ENCODE peak calls at places on chromosomes 12 and 14, in eight cellular contexts. I is Right ventricle myocardium superior; A is memory B cell; K is lung; N is gastroesophageal sphincter; H is activated CD4-positive, CD25-positive, alpha-beta regulatory T cell treated with anti-CD3 and anti-CD28 coated beads, Interleukin-2, amount 50 U/mL, for 24 hours; S is activated naive CD8-positive, alpha-beta T cell treated with anti-CD3 and anti-CD28 coated beads, Interleukin-2, amount 10 ng/mL, durations not matched to agents 7 days and 5 days; C is sciatic nerve. P is an unnamed sample.

GRCh38 chr12:96570579-96570978 is 81.2 kb downstream of the CFAP54 start:
- ATAC-seq in I (no peak), A (no peak), K (no peak), N (no peak), H (peak), S (no peak), C (no peak), P (no peak)

GRCh38 chr14:50773632-50774541 is 57.1 kb downstream of the NIN start:
- ATAC-seq in I (no peak), A (peak), K (no peak), N (no peak), H (no peak), S (no peak), C (peak), P (peak)

GRCh38 chr14:73713206-73713803 is 879 bp downstream of the PNMA1 start:
- ATAC-seq in I (no peak), A (no peak), K (no peak), N (peak), H (no peak), S (peak), C (peak), P (peak)

GRCh38 chr12:68568878-68569569 is 41.7 kb upstream of the RAP1B start:
- ATAC-seq in I (no peak), A (no peak), K (peak), N (no peak), H (no peak), S (no peak), C (no peak), P (no peak)

GRCh38 chr14:51006781-51007211 is 62.5 kb upstream of the PYGL start:
- ATAC-seq in I (peak), A (no peak), K (peak), N (peak), H (no peak), S (no peak), C (peak), P (peak)

GRCh38 chr14:28773917-28774691 is 7.5 kb downstream of the FOXG1 start:
- ATAC-seq in I (no peak), A (no peak), K (no peak), N (no peak), H (no peak), S (no peak), C (no peak), P (peak)

GRCh38 chr12:1277905-1278304 is 286.9 kb downstream of the ERC1 start:
- ATAC-seq in I (no peak), A (peak), K (no peak), N (no peak), H (peak), S (peak), C (no peak), P (no peak)

GRCh38 chr12:104870797-104871196 is 87.3 kb downstream of the SLC41A2 start:
- ATAC-seq in I (no peak), A (no peak), K (no peak), N (no peak), H (no peak), S (no peak), C (no peak), P (no peak)

GRCh38 chr14:89067293-89067972 is 243.0 kb downstream of the TTC8 start:
- ATAC-seq in I (no peak), A (no peak), K (no peak), N (no peak), H (peak), S (peak), C (no peak), P (no peak)

GRCh38 chr12:12008931-12009611 is 61.7 kb upstream of the BCL2L14 start:
- ATAC-seq in I (no peak), A (no peak), K (peak), N (no peak), H (peak), S (peak), C (no peak), P (peak)

GRCh38 chr12:92585106-92585775 is 117.5 kb upstream of the PLEKHG7 start:
- ATAC-seq in I (no peak), A (no peak), K (no peak), N (no peak), H (no peak), S (no peak), C (no peak), P (no peak)

GRCh38 chr12:120925740-120926563 is 21.8 kb upstream of the SPPL3 start:
- ATAC-seq in I (no peak), A (no peak), K (no peak), N (no peak), H (no peak), S (no peak), C (no peak), P (no peak)

GRCh38 chr14:43877351-43877900 is 629.7 kb downstream of the FSCB start:
- ATAC-seq in I (no peak), A (no peak), K (no peak), N (no peak), H (no peak), S (no peak), C (no peak), P (no peak)

GRCh38 chr12:69821441-69822204 is 3.4 kb upstream of the MYRFL start:
- ATAC-seq in I (peak), A (no peak), K (no peak), N (no peak), H (no peak), S (no peak), C (peak), P (peak)

GRCh38 chr14:89264196-89264800 is 152.7 kb downstream of the FOXN3 start:
- ATAC-seq in I (no peak), A (peak), K (no peak), N (no peak), H (peak), S (no peak), C (no peak), P (no peak)

GRCh38 chr14:71231521-71232393 is 324.5 kb downstream of the PCNX1 start:
- ATAC-seq in I (no peak), A (peak), K (no peak), N (no peak), H (no peak), S (peak), C (peak), P (peak)

GRCh38 chr12:57401165-57401564 is 29.7 kb downstream of the R3HDM2 start:
- ATAC-seq in I (peak), A (no peak), K (no peak), N (no peak), H (no peak), S (no peak), C (no peak), P (no peak)

GRCh38 chr12:87827638-87828264 is 201.4 kb downstream of the C12orf50 start:
- ATAC-seq in I (no peak), A (no peak), K (peak), N (no peak), H (no peak), S (no peak), C (no peak), P (peak)

GRCh38 chr14:72788255-72788654 is 105.6 kb downstream of the DPF3 start:
- ATAC-seq in I (no peak), A (peak), K (no peak), N (no peak), H (no peak), S (no peak), C (no peak), P (no peak)

GRCh38 chr12:63151898-63152700 is 1.1 kb upstream of the AVPR1A start:
- ATAC-seq in I (peak), A (no peak), K (peak), N (peak), H (no peak), S (no peak), C (peak), P (peak)

GRCh38 chr14:64816221-64816783 is 63.4 kb downstream of the SPTB start:
- ATAC-seq in I (peak), A (no peak), K (no peak), N (no peak), H (no peak), S (no peak), C (no peak), P (no peak)

GRCh38 chr14:69083181-69083580 is 69.7 kb downstream of the DCAF5 start:
- ATAC-seq in I (no peak), A (no peak), K (no peak), N (no peak), H (no peak), S (no peak), C (no peak), P (no peak)

GRCh38 chr14:100428727-100429126 is 105.6 kb downstream of the SLC25A47 start:
- ATAC-seq in I (no peak), A (no peak), K (no peak), N (no peak), H (no peak), S (no peak), C (no peak), P (peak)

GRCh38 chr12:48050174-48050573 is 45.9 kb upstream of the COL2A1 start:
- ATAC-seq in I (no peak), A (no peak), K (no peak), N (no peak), H (no peak), S (no peak), C (no peak), P (no peak)

GRCh38 chr14:72845196-72845595 is 48.7 kb downstream of the DPF3 start:
- ATAC-seq in I (no peak), A (no peak), K (no peak), N (no peak), H (no peak), S (no peak), C (no peak), P (no peak)

GRCh38 chr14:29805415-29806123 is 122.1 kb downstream of the PRKD1 start:
- ATAC-seq in I (peak), A (no peak), K (peak), N (peak), H (no peak), S (no peak), C (peak), P (no peak)

GRCh38 chr12:25272937-25273526 is 22.3 kb upstream of the KRAS start:
- ATAC-seq in I (no peak), A (no peak), K (no peak), N (no peak), H (no peak), S (no peak), C (no peak), P (no peak)

GRCh38 chr12:10624631-10625030 is 11.2 kb upstream of the MAGOHB start:
- ATAC-seq in I (no peak), A (no peak), K (no peak), N (no peak), H (no peak), S (no peak), C (no peak), P (no peak)

GRCh38 chr14:84254205-84254788 is 1275.6 kb upstream of the FLRT2 start:
- ATAC-seq in I (peak), A (no peak), K (peak), N (peak), H (no peak), S (no peak), C (peak), P (no peak)

GRCh38 chr14:75023108-75023507 is 20.4 kb downstream of the EIF2B2 start:
- ATAC-seq in I (peak), A (no peak), K (no peak), N (no peak), H (no peak), S (no peak), C (no peak), P (no peak)

GRCh38 chr14:22226381-22226780 is 362.6 kb downstream of the DAD1 start:
- ATAC-seq in I (no peak), A (peak), K (no peak), N (no peak), H (peak), S (peak), C (no peak), P (no peak)

GRCh38 chr14:91888641-91889476 is 21.5 kb upstream of the TC2N start:
- ATAC-seq in I (no peak), A (no peak), K (no peak), N (no peak), H (no peak), S (no peak), C (no peak), P (no peak)

GRCh38 chr14:76763362-76764041 is 2.2 kb downstream of the VASH1 start:
- ATAC-seq in I (no peak), A (no peak), K (no peak), N (no peak), H (no peak), S (no peak), C (no peak), P (no peak)

GRCh38 chr12:25811656-25812126 is 146.8 kb upstream of the RASSF8 start:
- ATAC-seq in I (no peak), A (no peak), K (no peak), N (no peak), H (no peak), S (no peak), C (no peak), P (peak)

GRCh38 chr14:91555531-91555930 is 45.4 kb upstream of the PPP4R3A start:
- ATAC-seq in I (no peak), A (no peak), K (no peak), N (no peak), H (no peak), S (no peak), C (no peak), P (no peak)

GRCh38 chr12:54734196-54734950 is 86.2 kb upstream of the DCD start:
- ATAC-seq in I (peak), A (no peak), K (no peak), N (no peak), H (no peak), S (no peak), C (no peak), P (no peak)

GRCh38 chr12:98332626-98333025 is 182.8 kb upstream of the TMPO start:
- ATAC-seq in I (no peak), A (no peak), K (no peak), N (no peak), H (no peak), S (no peak), C (no peak), P (no peak)

P was measured in SK-N-SH treated with all-trans-retinoic acid at 6 μM for 48 hours.